ENCODE peak calls at places on chromosomes 4 and X, in seven cellular contexts. P is foreskin fibroblast, V is fibroblast of villous mesenchyme, G is astrocyte, W is upper lobe of left lung, L is heart right ventricle, E is natural killer cell. Y is an unnamed sample.

GRCh38 chr4:97560009-97560408 is 583.3 kb downstream of the STPG2 start:
- DNase-seq in L (no peak), W (no peak), P (no peak), E (no peak), G (no peak), V (no peak), Y (no peak)

GRCh38 chrX:41596586-41596985 is 92.2 kb upstream of the GPR34 start:
- DNase-seq in W (no peak), E (no peak), L (no peak), G (peak), P (peak), V (no peak), Y (peak)

GRCh38 chrX:45196701-45197100 is 4.0 kb downstream of the DIPK2B start:
- DNase-seq in W (no peak), V (no peak), L (no peak), P (peak), G (peak), E (no peak), Y (peak)

GRCh38 chr4:110165382-110166285 is 32.8 kb downstream of the ELOVL6 start:
- DNase-seq in L (no peak), V (peak), E (peak), W (no peak), G (peak), P (peak), Y (peak)

GRCh38 chr4:100034265-100034664 is 84.2 kb upstream of the H2AZ1 start:
- DNase-seq in E (no peak), W (no peak), P (no peak), V (no peak), L (no peak), G (no peak), Y (no peak)

GRCh38 chrX:57172544-57172943 is 35.3 kb upstream of the SPIN2A start:
- DNase-seq in G (no peak), L (peak), W (no peak), P (no peak), E (no peak), V (no peak), Y (no peak)

GRCh38 chr4:24857996-24858395 is 54.8 kb downstream of the CCDC149 start:
- DNase-seq in W (no peak), P (peak), V (peak), E (no peak), L (no peak), G (peak), Y (peak)

GRCh38 chr4:174592256-174592984 is 70.1 kb upstream of the HPGD start:
- DNase-seq in W (no peak), V (no peak), G (no peak), P (peak), L (no peak), E (no peak), Y (no peak)

GRCh38 chrX:114582264-114582632 is 1.6 kb upstream of the HTR2C start:
- DNase-seq in V (no peak), P (no peak), E (no peak), L (no peak), G (no peak), W (no peak), Y (no peak)

GRCh38 chrX:83819304-83819703 is 41.6 kb upstream of the CYLC1 start:
- DNase-seq in P (no peak), G (no peak), L (no peak), E (no peak), V (no peak), W (no peak), Y (no peak)

GRCh38 chr4:665381-665750 is 8.7 kb downstream of the ATP5ME start:
- DNase-seq in L (no peak), V (no peak), E (no peak), P (no peak), G (no peak), W (no peak), Y (no peak)

DNA sequence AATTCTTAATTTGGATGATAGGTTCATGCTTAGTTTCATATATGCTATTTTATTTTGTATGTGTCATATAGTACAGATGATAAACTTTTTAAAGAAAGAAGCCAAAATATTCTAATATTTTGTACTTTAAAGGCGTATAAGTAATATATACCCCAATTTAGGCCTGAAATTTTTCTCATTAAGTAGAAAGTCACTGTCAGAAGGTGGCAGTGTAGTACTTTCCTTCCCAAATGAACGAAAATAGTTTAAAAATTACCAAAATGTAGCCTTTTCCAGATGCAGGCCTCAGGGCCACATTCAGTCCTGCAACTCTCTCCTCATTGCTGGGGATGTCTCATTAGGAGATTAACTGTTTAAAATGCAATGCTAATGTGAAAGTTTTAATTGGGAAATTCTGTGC is 1263.6 kb downstream of the C4orf33 start:
- DNase-seq in V (peak), P (peak), W (no peak), E (no peak), L (no peak), G (peak), Y (peak)
- TF ChIP-seq CTCF in V (peak), P (peak), W (no peak), E (no peak), L (no peak), G (peak), Y (peak)

DNA sequence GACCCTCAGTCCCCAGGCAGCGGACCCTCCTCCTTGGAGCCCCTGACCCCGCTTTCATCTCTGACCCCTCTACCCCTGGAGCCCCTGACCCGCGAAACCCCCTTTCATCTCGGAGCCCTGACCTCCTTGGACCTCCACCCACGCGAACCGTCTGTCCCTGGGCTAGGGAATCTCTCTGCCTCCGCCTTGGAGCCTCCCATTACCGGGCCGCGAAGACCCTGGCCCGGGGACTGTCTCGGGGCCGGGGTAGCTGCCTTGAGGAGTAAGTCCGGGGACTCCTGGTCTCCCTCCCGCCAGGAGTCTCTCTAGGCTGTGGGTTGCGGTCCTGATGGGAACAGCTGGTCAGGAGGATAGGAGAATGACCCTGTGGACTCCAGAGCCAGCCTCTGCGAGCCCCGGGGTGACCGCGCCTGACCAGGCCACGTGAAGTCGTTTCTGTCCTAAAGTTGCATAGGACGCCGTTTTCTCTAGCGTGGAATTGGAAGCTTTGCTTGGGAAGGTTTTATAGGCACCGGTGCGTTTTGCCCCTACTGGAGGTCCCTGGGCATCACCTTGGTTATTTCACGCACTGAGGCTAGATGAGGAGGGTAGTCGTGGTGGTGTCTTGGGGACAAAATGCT is 824 bp downstream of the TBC1D14 start:
- DNase-seq in L (no peak), V (no peak), P (peak), G (no peak), E (no peak), W (peak), Y (no peak)
- TF ChIP-seq CTCF in L (no peak), V (peak), P (no peak), G (peak), E (no peak), W (no peak), Y (peak)

GRCh38 chr4:151013491-151013890 is 1.6 kb downstream of the LRBA start:
- DNase-seq in P (no peak), E (no peak), V (no peak), L (no peak), G (no peak), W (no peak), Y (no peak)

GRCh38 chr4:151014521-151015457 is at the start of gene LRBA:
- DNase-seq in E (peak), V (peak), L (peak), P (peak), W (peak), G (peak), Y (peak)

GRCh38 chr4:151012836-151013235 is 2.2 kb downstream of the LRBA start:
- DNase-seq in W (peak), L (no peak), P (peak), E (no peak), G (no peak), V (no peak), Y (no peak)

GRCh38 chr4:151013944-151014343 is 1.1 kb downstream of the LRBA start:
- DNase-seq in L (no peak), P (no peak), V (no peak), W (no peak), G (no peak), E (no peak), Y (no peak)

DNA sequence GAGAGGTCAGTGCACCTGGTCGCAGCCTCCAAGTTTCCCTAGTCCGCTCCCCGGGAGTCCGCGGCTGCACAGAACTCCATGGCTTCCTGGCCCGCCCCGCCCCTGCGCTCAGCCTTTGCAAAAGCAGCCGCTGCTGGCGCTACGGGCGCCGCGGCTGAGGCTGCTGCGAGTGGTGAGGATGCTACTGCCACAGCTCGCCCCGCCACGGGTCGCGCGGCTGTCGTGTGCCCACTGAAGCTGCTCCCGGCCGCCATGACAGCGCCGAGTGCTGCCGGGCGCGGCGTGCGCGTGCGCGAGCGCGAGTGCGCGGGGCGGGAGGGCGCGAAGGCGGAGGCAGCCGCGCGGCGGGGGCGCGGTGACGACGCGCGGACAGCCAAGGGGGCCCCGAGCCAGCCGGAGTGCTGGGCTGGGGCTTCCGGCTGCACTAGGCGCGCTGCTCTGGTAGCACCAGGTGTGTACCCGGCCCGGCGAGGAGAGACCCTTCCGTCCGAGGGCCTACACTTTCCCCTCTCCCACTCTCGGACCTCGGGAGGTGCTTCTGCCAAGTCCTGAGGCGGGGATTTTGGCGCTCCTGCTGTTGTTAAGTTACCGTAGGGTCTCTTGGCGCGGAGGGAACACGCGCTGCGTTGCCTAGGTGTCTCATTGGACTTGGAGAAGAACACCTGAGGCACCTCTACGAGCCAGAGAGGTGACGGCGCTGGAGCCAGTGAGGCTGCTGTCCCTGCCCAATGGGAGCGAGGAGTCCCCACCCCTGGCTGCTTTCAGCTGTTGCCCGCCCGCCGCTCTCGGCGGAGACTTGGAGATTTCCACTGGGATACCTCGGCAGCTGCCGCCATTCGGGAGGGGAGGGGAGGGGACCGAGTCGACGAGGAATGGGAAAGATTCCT is 617 bp upstream of the LRBA start:
- DNase-seq in G (peak), P (peak), E (peak), W (peak), L (peak), V (peak), Y (peak)
- TF ChIP-seq CTCF in G (no peak), P (no peak), E (no peak), W (no peak), L (no peak), V (no peak), Y (no peak)

DNA sequence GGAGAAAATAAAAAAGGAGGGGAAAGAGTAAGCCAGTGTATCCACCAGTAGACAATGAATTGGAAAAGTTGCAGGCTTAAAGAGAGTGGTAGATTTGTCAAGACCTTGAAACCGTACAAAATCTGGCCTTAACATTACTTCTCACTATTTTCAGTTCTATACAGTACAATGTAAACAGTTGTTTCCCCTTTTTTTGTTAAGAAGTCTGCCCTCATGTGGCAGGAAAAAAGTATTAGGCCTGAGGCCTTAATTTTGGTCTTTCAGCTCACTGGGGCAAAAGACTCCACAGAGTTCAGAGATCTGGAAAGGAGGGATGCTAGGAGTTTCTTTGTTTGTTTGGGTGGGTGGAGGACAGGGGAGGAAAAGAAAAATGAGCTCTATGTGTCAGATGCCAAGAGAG is 92.8 kb upstream of the CCDC160 start:
- DNase-seq in L (no peak), P (peak), W (no peak), V (peak), E (no peak), G (no peak), Y (no peak)
- TF ChIP-seq CTCF in L (no peak), P (peak), W (no peak), V (peak), E (no peak), G (no peak), Y (peak)

GRCh38 chr4:75889537-75890199 is 12.6 kb downstream of the PPEF2 start:
- DNase-seq in W (no peak), P (no peak), G (no peak), E (no peak), V (no peak), L (no peak), Y (no peak)

GRCh38 chr4:75895744-75896314 is 6.4 kb downstream of the PPEF2 start:
- DNase-seq in W (no peak), V (peak), L (no peak), E (no peak), P (peak), G (no peak), Y (no peak)

GRCh38 chr4:75891611-75892010 is 10.6 kb downstream of the PPEF2 start:
- DNase-seq in P (no peak), W (no peak), G (no peak), E (no peak), L (no peak), V (no peak), Y (no peak)

GRCh38 chr4:75892508-75892907 is 9.7 kb downstream of the PPEF2 start:
- DNase-seq in V (no peak), W (no peak), G (no peak), L (no peak), P (no peak), E (no peak), Y (no peak)
- TF ChIP-seq CTCF in V (peak), W (no peak), G (peak), L (no peak), P (no peak), E (no peak), Y (peak)

DNA sequence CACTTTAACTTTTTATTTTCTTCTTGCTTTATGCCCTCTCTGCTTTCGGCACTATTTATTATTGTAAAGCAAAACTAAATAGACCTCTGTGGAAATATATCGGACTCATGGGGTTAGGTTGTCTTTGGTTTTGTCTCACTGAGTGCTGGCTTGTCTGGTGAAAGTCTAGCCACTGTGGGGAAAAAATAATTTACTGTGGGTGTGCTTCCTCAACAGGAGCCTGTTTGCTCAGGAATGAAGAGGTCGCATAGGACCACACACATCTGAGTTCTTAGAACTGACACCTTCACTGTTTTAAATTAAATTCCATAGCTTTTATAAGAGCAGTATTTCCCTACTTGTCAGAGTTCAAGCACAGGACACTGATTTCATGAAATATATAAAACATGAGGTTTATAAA is 103.0 kb upstream of the BMPR1B start:
- DNase-seq in W (no peak), G (no peak), P (no peak), E (no peak), L (no peak), V (no peak), Y (no peak)
- TF ChIP-seq CTCF in W (no peak), G (no peak), P (no peak), E (no peak), L (no peak), V (no peak), Y (no peak)

GRCh38 chr4:46933686-46934085 is 24.6 kb upstream of the COX7B2 start:
- DNase-seq in P (no peak), G (peak), E (no peak), L (no peak), V (no peak), W (no peak), Y (no peak)

GRCh38 chr4:46934731-46935130 is 25.7 kb upstream of the COX7B2 start:
- DNase-seq in P (no peak), W (no peak), L (no peak), G (no peak), E (no peak), V (no peak), Y (no peak)

GRCh38 chr4:46931981-46932380 is 22.9 kb upstream of the COX7B2 start:
- DNase-seq in L (no peak), E (no peak), P (peak), W (peak), V (peak), G (peak), Y (peak)

DNA sequence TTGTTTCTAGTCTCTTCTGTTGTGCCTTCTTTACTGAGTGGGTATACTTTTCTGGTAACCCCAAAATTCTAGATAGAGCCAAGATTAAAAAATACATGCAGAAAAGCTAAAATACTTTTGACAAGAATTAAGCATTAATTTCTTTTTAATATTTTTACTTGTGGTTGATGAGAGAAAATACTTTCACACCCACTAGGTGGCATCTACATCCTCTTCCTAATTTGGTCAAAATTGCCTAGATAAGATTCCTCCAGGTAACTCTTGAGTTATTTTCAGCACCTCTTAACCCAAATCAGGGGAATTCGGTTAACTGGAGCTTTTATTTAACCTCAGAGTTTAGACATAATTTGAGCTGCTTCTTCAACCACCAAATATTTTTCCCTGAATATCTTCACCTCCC is 28.4 kb upstream of the COX7B2 start:
- DNase-seq in W (no peak), L (no peak), P (peak), G (peak), V (peak), E (no peak), Y (no peak)
- TF ChIP-seq CTCF in W (no peak), L (no peak), P (no peak), G (peak), V (no peak), E (no peak), Y (no peak)

GRCh38 chr4:185523862-185524261 is 11.4 kb downstream of the PDLIM3 start:
- DNase-seq in G (no peak), P (no peak), L (no peak), V (no peak), E (no peak), W (no peak), Y (no peak)
- TF ChIP-seq CTCF in G (no peak), P (no peak), L (no peak), V (no peak), E (no peak), W (no peak), Y (no peak)

Y was measured in brain microvascular endothelial cell.